ENCODE peak calls at places on chromosomes 13 and 19, in nine cellular contexts. A is GM12864, K is fibroblast of pulmonary artery, D is fibroblast of the aortic adventitia, H is PC-9, Q is PC-3, F is DND-41, U is BJ, Y is left ventricle myocardium inferior. M is an unnamed sample.

GRCh38 chr13:65959305-65959704 is 1270.8 kb downstream of the PCDH9 start:
- DNase-seq in A (no peak), K (peak; percentile 11), D (peak; percentile 61), H (no peak), Q (peak; percentile 88), F (no peak), U (peak; percentile 85), Y (no peak), M (peak; percentile 12)

GRCh38 chr13:21608961-21609360 is 5.0 kb upstream of the MICU2 start:
- DNase-seq in A (no peak), K (no peak), D (no peak), H (no peak), Q (peak; percentile 6), F (no peak), U (no peak), Y (no peak), M (no peak)

GRCh38 chr13:82627183-82627582 is 1255.1 kb downstream of the SLITRK1 start:
- DNase-seq in A (no peak), K (peak; percentile 24), D (peak; percentile 43), H (peak; percentile 83), Q (peak; percentile 89), F (no peak), U (peak; percentile 27), Y (no peak), M (peak; percentile 1)

GRCh38 chr13:31638577-31638976 is 100.7 kb upstream of the RXFP2 start:
- DNase-seq in A (no peak), K (peak; percentile 86), D (peak; percentile 88), H (no peak), Q (peak; percentile 32), F (no peak), U (peak; percentile 51), Y (no peak), M (peak; percentile 94)

GRCh38 chr13:37141011-37141410 is 35.5 kb upstream of the CSNK1A1L start:
- DNase-seq in A (no peak), K (peak; percentile 37), D (peak; percentile 80), H (no peak), Q (no peak), F (no peak), U (no peak), Y (no peak), M (peak; percentile 66)

GRCh38 chr19:33438016-33438671 is 64.6 kb downstream of the CEBPG start:
- DNase-seq in A (no peak), K (peak; percentile 29), D (peak; percentile 17), H (no peak), Q (peak; percentile 1), F (no peak), U (no peak), Y (peak; percentile 42), M (no peak)

GRCh38 chr19:35780058-35780457 is 4.7 kb downstream of the ARHGAP33 start:
- DNase-seq in A (no peak), K (no peak), D (no peak), H (no peak), Q (no peak), F (no peak), U (no peak), Y (no peak), M (no peak)

GRCh38 chr13:42681394-42681793 is 100.0 kb upstream of the FAM216B start:
- DNase-seq in A (no peak), K (no peak), D (no peak), H (no peak), Q (no peak), F (no peak), U (no peak), Y (no peak), M (no peak)

GRCh38 chr19:11505504-11506100 is at the start of gene ZNF653:
- DNase-seq in A (peak; percentile 87), K (peak; percentile 96), D (peak; percentile 95), H (peak; percentile 85), Q (peak; percentile 99), F (peak; percentile 97), U (peak; percentile 49), Y (peak; percentile 92), M (peak; percentile 96)

GRCh38 chr19:35484637-35485036 is 5.6 kb downstream of the KRTDAP start:
- DNase-seq in A (peak; percentile 95), K (no peak), D (no peak), H (no peak), Q (no peak), F (no peak), U (no peak), Y (no peak), M (peak; percentile 9)

GRCh38 chr19:14053500-14053899 is 8.4 kb downstream of the PALM3 start:
- DNase-seq in A (no peak), K (no peak), D (no peak), H (no peak), Q (no peak), F (no peak), U (no peak), Y (no peak), M (no peak)

GRCh38 chr13:94419304-94419943 is 60.1 kb downstream of the DCT start:
- DNase-seq in A (peak; percentile 2), K (peak; percentile 84), D (peak; percentile 76), H (peak; percentile 37), Q (peak; percentile 72), F (no peak), U (no peak), Y (no peak), M (peak; percentile 61)

GRCh38 chr19:8311461-8312260 is 3.5 kb upstream of the CD320 start:
- DNase-seq in A (no peak), K (no peak), D (no peak), H (peak; percentile 74), Q (peak; percentile 40), F (no peak), U (no peak), Y (peak; percentile 47), M (no peak)

GRCh38 chr19:51921949-51922348 is 5.3 kb upstream of the ZNF613 start:
- DNase-seq in A (no peak), K (no peak), D (no peak), H (no peak), Q (no peak), F (peak; percentile 36), U (no peak), Y (no peak), M (no peak)

GRCh38 chr19:1304197-1304924 is 18.7 kb downstream of the EFNA2 start:
- DNase-seq in A (no peak), K (no peak), D (no peak), H (no peak), Q (no peak), F (no peak), U (no peak), Y (no peak), M (no peak)

GRCh38 chr19:1299822-1300221 is 14.1 kb downstream of the EFNA2 start:
- DNase-seq in A (no peak), K (no peak), D (no peak), H (no peak), Q (no peak), F (no peak), U (no peak), Y (no peak), M (no peak)

GRCh38 chr19:1300744-1301490 is 15.2 kb downstream of the EFNA2 start:
- DNase-seq in A (no peak), K (no peak), D (no peak), H (no peak), Q (no peak), F (no peak), U (no peak), Y (no peak), M (no peak)

GRCh38 chr19:1298235-1298634 is 12.6 kb downstream of the EFNA2 start:
- DNase-seq in A (no peak), K (no peak), D (no peak), H (no peak), Q (no peak), F (no peak), U (no peak), Y (no peak), M (no peak)

GRCh38 chr19:1302534-1303239 is 17.0 kb downstream of the EFNA2 start:
- DNase-seq in A (no peak), K (no peak), D (no peak), H (no peak), Q (no peak), F (no peak), U (no peak), Y (no peak), M (no peak)
- TF ChIP-seq CTCF in A (no peak), K (no peak), D (no peak), H (no peak), Q (no peak), F (no peak), U (no peak), Y (no peak), M (no peak)

DNA sequence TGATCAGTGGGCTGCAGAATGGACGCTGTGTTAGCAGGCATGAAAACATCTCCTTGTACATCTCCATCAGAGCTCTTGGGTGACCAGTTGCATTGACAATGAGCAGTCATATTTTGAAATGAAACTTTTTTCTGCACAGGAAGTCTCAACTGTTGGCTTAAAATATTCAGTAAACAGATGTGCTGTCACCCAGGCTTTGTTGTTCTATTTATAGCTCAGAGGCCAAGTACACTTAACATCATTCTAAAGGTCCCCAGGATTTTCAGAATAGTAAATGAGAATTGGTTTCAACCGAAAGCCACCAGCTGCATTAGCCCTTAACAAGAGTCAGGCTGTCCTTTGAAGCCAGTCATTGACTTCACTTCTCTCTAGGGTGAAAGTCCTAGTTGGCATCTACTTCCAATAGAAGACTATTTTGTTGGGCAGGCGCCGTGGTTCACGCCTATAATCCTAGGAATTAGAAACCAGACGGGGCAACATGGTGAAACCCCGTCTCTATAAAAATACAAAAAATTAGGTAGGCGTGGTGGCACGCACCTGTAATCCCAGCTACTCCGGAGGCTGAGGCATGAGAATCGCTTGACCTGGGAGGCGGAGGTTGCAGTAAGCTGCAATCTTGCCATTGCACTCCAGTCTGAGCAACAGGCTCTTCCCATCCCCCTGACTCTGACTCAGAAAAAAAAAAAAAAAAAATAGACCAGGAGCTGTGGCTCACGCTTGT is 7.9 kb upstream of the PDE4A start:
- DNase-seq in A (peak; percentile 96), K (no peak), D (no peak), H (no peak), Q (no peak), F (peak; percentile 57), U (no peak), Y (no peak), M (no peak)
- H3K4me3 ChIP-seq in A (peak overlapping the region; percentile 11), K (no peak overlapping the region), D (no peak overlapping the region), H (no peak overlapping the region), Q (no peak overlapping the region), F (no peak overlapping the region), U (no peak overlapping the region), Y (no peak overlapping the region), M (no peak overlapping the region)

GRCh38 chr13:59547950-59548349 is 615.8 kb downstream of the DIAPH3 start:
- DNase-seq in A (no peak), K (no peak), D (no peak), H (no peak), Q (no peak), F (no peak), U (no peak), Y (no peak), M (no peak)
- TF ChIP-seq CTCF in A (no peak), K (no peak), D (no peak), H (no peak), Q (no peak), F (no peak), U (no peak), Y (no peak), M (no peak)

DNA sequence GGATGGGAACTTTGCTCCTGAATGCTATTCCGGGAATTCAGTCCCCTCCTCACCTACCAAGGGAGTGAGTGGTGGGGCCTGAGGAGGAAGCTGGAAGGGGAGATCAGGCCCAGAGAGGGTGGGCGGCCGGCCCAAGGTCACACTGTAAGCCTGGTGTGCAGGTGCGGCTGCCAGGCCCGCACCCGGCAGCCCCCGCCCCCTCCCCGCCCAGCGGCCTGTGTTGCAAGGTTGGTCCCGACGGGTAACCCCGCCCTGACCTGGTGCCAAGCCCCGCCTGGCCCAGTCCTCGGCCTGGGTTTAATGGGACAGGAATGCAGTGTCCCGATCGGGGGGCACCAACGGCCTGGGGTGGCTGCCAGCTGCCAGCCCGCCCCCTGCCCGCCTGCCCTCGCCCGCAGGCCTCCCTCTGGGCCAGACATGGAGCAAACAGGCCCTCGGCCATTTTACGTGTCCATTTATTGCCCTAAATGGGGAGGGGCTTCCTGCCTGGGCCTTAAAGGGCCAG is 5.5 kb downstream of the ZBTB7A start:
- DNase-seq in A (no peak), K (no peak), D (peak; percentile 55), H (peak; percentile 64), Q (peak; percentile 51), F (no peak), U (no peak), Y (peak; percentile 85), M (peak; percentile 60)
- H3K4me3 ChIP-seq in A (peak overlapping the region; percentile 50), K (no peak overlapping the region), D (peak overlapping the region; percentile 53), H (peak overlapping the region; percentile 57), Q (peak overlapping the region; percentile 58), F (no peak overlapping the region), U (peak overlapping the region; percentile 31), Y (peak overlapping the region; percentile 96), M (no peak overlapping the region)

M was measured in cardiac fibroblast.